ENCODE peak calls at places on chromosomes 2 and 18, in seven cellular contexts. One of them, this sample, is unnamed.

GRCh38 chr2:127702395-127703009 is 1.2 kb downstream of the SFT2D3 start:
- DNase-seq in effector memory CD4-positive, alpha-beta T cell: no peak
- DNase-seq in transverse colon: no peak
- DNase-seq in fibroblast of lung: no peak
- DNase-seq in endodermal cell: no peak
- DNase-seq in body of pancreas: no peak
- DNase-seq in PC-3: no peak
- DNase-seq in this sample: no peak

GRCh38 chr2:54499666-54500065 is 43.5 kb downstream of the SPTBN1 start:
- DNase-seq in effector memory CD4-positive, alpha-beta T cell: no peak
- DNase-seq in PC-3: no peak
- DNase-seq in fibroblast of lung: no peak
- DNase-seq in endodermal cell: no peak
- DNase-seq in body of pancreas: no peak
- DNase-seq in transverse colon: no peak
- DNase-seq in this sample: peak; percentile 32

GRCh38 chr2:150234787-150235512 is 252.5 kb downstream of the RND3 start:
- DNase-seq in effector memory CD4-positive, alpha-beta T cell: no peak
- DNase-seq in PC-3: peak; percentile 62
- DNase-seq in body of pancreas: no peak
- DNase-seq in transverse colon: peak; percentile 19
- DNase-seq in fibroblast of lung: peak; percentile 90
- DNase-seq in endodermal cell: no peak
- DNase-seq in this sample: peak; percentile 27

GRCh38 chr2:226478121-226478809 is 321.4 kb downstream of the IRS1 start:
- DNase-seq in effector memory CD4-positive, alpha-beta T cell: no peak
- DNase-seq in PC-3: peak; percentile 52
- DNase-seq in body of pancreas: peak; percentile 16
- DNase-seq in fibroblast of lung: peak; percentile 97
- DNase-seq in transverse colon: peak; percentile 10
- DNase-seq in endodermal cell: peak; percentile 61
- DNase-seq in this sample: peak; percentile 22

GRCh38 chr2:61889212-61889956 is 928 bp upstream of the CCT4 start:
- DNase-seq in transverse colon: peak; percentile 26
- DNase-seq in endodermal cell: peak; percentile 53
- DNase-seq in PC-3: no peak
- DNase-seq in fibroblast of lung: no peak
- DNase-seq in effector memory CD4-positive, alpha-beta T cell: no peak
- DNase-seq in body of pancreas: peak; percentile 37
- DNase-seq in this sample: peak; percentile 26

GRCh38 chr2:178827739-178828487 is 20.7 kb upstream of the TTN start:
- DNase-seq in transverse colon: no peak
- DNase-seq in effector memory CD4-positive, alpha-beta T cell: no peak
- DNase-seq in body of pancreas: no peak
- DNase-seq in fibroblast of lung: no peak
- DNase-seq in PC-3: no peak
- DNase-seq in endodermal cell: no peak
- DNase-seq in this sample: no peak

GRCh38 chr2:64453710-64454315 is at the start of gene LGALSL:
- DNase-seq in effector memory CD4-positive, alpha-beta T cell: no peak
- DNase-seq in transverse colon: peak; percentile 93
- DNase-seq in body of pancreas: peak; percentile 81
- DNase-seq in endodermal cell: peak; percentile 95
- DNase-seq in PC-3: peak; percentile 67
- DNase-seq in fibroblast of lung: peak; percentile 57
- DNase-seq in this sample: peak; percentile 88

GRCh38 chr2:240925191-240925575 is 19.0 kb downstream of the CROCC2 start:
- DNase-seq in endodermal cell: no peak
- DNase-seq in effector memory CD4-positive, alpha-beta T cell: peak; percentile 12
- DNase-seq in fibroblast of lung: no peak
- DNase-seq in body of pancreas: peak; percentile 10
- DNase-seq in transverse colon: peak; percentile 2
- DNase-seq in PC-3: no peak
- DNase-seq in this sample: peak; percentile 14

GRCh38 chr2:71856709-71857525 is 290.7 kb downstream of the CYP26B1 start:
- DNase-seq in transverse colon: no peak
- DNase-seq in fibroblast of lung: no peak
- DNase-seq in PC-3: peak; percentile 65
- DNase-seq in effector memory CD4-positive, alpha-beta T cell: no peak
- DNase-seq in body of pancreas: no peak
- DNase-seq in endodermal cell: peak; percentile 81
- DNase-seq in this sample: no peak

GRCh38 chr2:239911630-239912071 is 113.5 kb downstream of the NDUFA10 start:
- DNase-seq in endodermal cell: peak; percentile 38
- DNase-seq in PC-3: no peak
- DNase-seq in effector memory CD4-positive, alpha-beta T cell: no peak
- DNase-seq in fibroblast of lung: no peak
- DNase-seq in transverse colon: no peak
- DNase-seq in body of pancreas: no peak
- DNase-seq in this sample: no peak

GRCh38 chr18:34884456-34884855 is 156.8 kb upstream of the MAPRE2 start:
- DNase-seq in transverse colon: no peak
- DNase-seq in endodermal cell: no peak
- DNase-seq in body of pancreas: no peak
- DNase-seq in effector memory CD4-positive, alpha-beta T cell: no peak
- DNase-seq in fibroblast of lung: no peak
- DNase-seq in PC-3: no peak
- DNase-seq in this sample: no peak

GRCh38 chr2:37527362-37527761 is 144.1 kb downstream of the CDC42EP3 start:
- DNase-seq in transverse colon: no peak
- DNase-seq in fibroblast of lung: no peak
- DNase-seq in body of pancreas: no peak
- DNase-seq in endodermal cell: no peak
- DNase-seq in PC-3: no peak
- DNase-seq in effector memory CD4-positive, alpha-beta T cell: no peak
- DNase-seq in this sample: no peak

GRCh38 chr2:176089843-176090395 is 2.6 kb upstream of the HOXD13 start:
- DNase-seq in fibroblast of lung: no peak
- DNase-seq in endodermal cell: no peak
- DNase-seq in PC-3: no peak
- DNase-seq in transverse colon: no peak
- DNase-seq in effector memory CD4-positive, alpha-beta T cell: no peak
- DNase-seq in body of pancreas: no peak
- DNase-seq in this sample: no peak

DNA sequence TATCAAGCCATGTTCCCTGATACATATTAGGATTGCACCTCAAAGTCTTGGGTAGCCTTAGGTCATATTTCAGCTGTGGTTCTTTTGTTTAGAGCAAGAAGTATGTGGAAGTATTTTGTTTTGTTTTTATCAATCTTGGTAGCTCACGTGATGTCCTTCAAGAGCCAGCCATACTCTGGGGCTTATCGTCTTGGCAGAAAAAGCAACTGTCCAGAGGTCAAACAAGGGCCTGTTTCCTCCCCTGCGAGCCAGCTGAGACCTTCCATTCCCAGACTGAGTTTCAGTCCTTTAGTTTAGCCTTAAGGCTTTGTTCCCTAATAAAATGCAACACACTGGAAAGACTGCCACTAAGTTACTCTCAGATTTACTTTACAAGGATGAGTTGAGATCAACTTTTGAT is 63.6 kb downstream of the TXNL1 start:
- DNase-seq in effector memory CD4-positive, alpha-beta T cell: no peak
- DNase-seq in PC-3: no peak
- DNase-seq in transverse colon: no peak
- DNase-seq in endodermal cell: no peak
- DNase-seq in fibroblast of lung: no peak
- DNase-seq in body of pancreas: peak; percentile 43
- DNase-seq in this sample: no peak
- H3K27ac ChIP-seq in effector memory CD4-positive, alpha-beta T cell: no peak overlapping the region
- H3K27ac ChIP-seq in PC-3: no peak overlapping the region
- H3K27ac ChIP-seq in transverse colon: peak overlapping the region; percentile 4
- H3K27ac ChIP-seq in endodermal cell: no peak overlapping the region
- H3K27ac ChIP-seq in fibroblast of lung: no peak overlapping the region
- H3K27ac ChIP-seq in body of pancreas: peak overlapping the region; percentile 2
- H3K27ac ChIP-seq in this sample: no peak overlapping the region

GRCh38 chr2:27932396-27932795 is 41.9 kb downstream of the BABAM2 start:
- DNase-seq in fibroblast of lung: peak; percentile 88
- DNase-seq in transverse colon: no peak
- DNase-seq in body of pancreas: no peak
- DNase-seq in PC-3: peak; percentile 94
- DNase-seq in effector memory CD4-positive, alpha-beta T cell: no peak
- DNase-seq in endodermal cell: no peak
- DNase-seq in this sample: no peak
- H3K27ac ChIP-seq in fibroblast of lung: no peak overlapping the region
- H3K27ac ChIP-seq in transverse colon: no peak overlapping the region
- H3K27ac ChIP-seq in body of pancreas: no peak overlapping the region
- H3K27ac ChIP-seq in PC-3: peak overlapping the region; percentile 63
- H3K27ac ChIP-seq in effector memory CD4-positive, alpha-beta T cell: no peak overlapping the region
- H3K27ac ChIP-seq in endodermal cell: no peak overlapping the region
- H3K27ac ChIP-seq in this sample: no peak overlapping the region

DNA sequence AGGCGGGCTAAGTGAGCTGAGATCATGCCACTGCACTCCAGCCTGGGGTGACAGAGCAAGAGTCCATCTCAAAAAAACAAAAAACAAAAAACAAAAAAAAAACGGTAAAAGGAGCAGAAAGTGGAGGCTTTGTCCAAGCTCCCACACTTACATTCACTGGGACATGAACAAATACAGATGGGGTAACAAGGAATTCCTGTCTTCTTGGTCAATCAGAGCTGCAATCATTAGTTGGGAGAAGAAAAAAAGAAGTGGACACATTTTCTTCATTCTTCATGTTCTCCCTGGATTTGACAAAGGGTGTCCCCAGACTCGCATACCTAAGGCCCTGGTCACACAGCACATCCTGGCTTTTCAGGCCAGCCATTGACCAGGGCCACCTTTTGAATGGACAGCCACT is 124.6 kb downstream of the SOCS6 start:
- DNase-seq in fibroblast of lung: no peak
- DNase-seq in effector memory CD4-positive, alpha-beta T cell: no peak
- DNase-seq in transverse colon: no peak
- DNase-seq in PC-3: no peak
- DNase-seq in endodermal cell: no peak
- DNase-seq in body of pancreas: no peak
- DNase-seq in this sample: no peak
- H3K27ac ChIP-seq in fibroblast of lung: no peak overlapping the region
- H3K27ac ChIP-seq in effector memory CD4-positive, alpha-beta T cell: no peak overlapping the region
- H3K27ac ChIP-seq in transverse colon: no peak overlapping the region
- H3K27ac ChIP-seq in PC-3: no peak overlapping the region
- H3K27ac ChIP-seq in endodermal cell: no peak overlapping the region
- H3K27ac ChIP-seq in body of pancreas: no peak overlapping the region
- H3K27ac ChIP-seq in this sample: no peak overlapping the region

GRCh38 chr2:30236591-30237245 is 5.4 kb downstream of the LBH start:
- DNase-seq in fibroblast of lung: no peak
- DNase-seq in transverse colon: no peak
- DNase-seq in endodermal cell: no peak
- DNase-seq in PC-3: no peak
- DNase-seq in body of pancreas: no peak
- DNase-seq in effector memory CD4-positive, alpha-beta T cell: no peak
- DNase-seq in this sample: no peak
- H3K27ac ChIP-seq in fibroblast of lung: peak overlapping the region; percentile 59
- H3K27ac ChIP-seq in transverse colon: peak overlapping the region; percentile 87
- H3K27ac ChIP-seq in endodermal cell: no peak overlapping the region
- H3K27ac ChIP-seq in PC-3: no peak overlapping the region
- H3K27ac ChIP-seq in body of pancreas: no peak overlapping the region
- H3K27ac ChIP-seq in effector memory CD4-positive, alpha-beta T cell: peak overlapping the region; percentile 93
- H3K27ac ChIP-seq in this sample: no peak overlapping the region

GRCh38 chr18:32922951-32923430 is 150.2 kb upstream of the KLHL14 start:
- DNase-seq in transverse colon: no peak
- DNase-seq in body of pancreas: no peak
- DNase-seq in fibroblast of lung: peak; percentile 84
- DNase-seq in effector memory CD4-positive, alpha-beta T cell: no peak
- DNase-seq in endodermal cell: no peak
- DNase-seq in PC-3: no peak
- DNase-seq in this sample: no peak
- H3K27ac ChIP-seq in transverse colon: no peak overlapping the region
- H3K27ac ChIP-seq in body of pancreas: no peak overlapping the region
- H3K27ac ChIP-seq in fibroblast of lung: no peak overlapping the region
- H3K27ac ChIP-seq in effector memory CD4-positive, alpha-beta T cell: no peak overlapping the region
- H3K27ac ChIP-seq in endodermal cell: no peak overlapping the region
- H3K27ac ChIP-seq in PC-3: no peak overlapping the region
- H3K27ac ChIP-seq in this sample: no peak overlapping the region

This sample was measured in colonic mucosa.